ENCODE peak calls at places on chromosomes 4 and X, in ten cellular contexts. One of them, this sample, is unnamed.
A peak's percentile ranks its signal among the peaks of the same experiment; 100 is the strongest.

GRCh38 chr4:17957689-17958088 is 63.9 kb downstream of the LCORL start:
- DNase-seq in lower lobe of right lung: no peak
- DNase-seq in hepatocyte: no peak
- DNase-seq in brain microvascular endothelial cell: no peak
- DNase-seq in HL-60: no peak
- DNase-seq in endodermal cell: no peak
- DNase-seq in MG63: no peak
- DNase-seq in neuronal stem cell: no peak
- DNase-seq in tibial artery: no peak
- DNase-seq in lower leg skin: no peak
- DNase-seq in this sample: no peak

GRCh38 chrX:23888887-23889501 is 18.7 kb downstream of the APOO start:
- DNase-seq in MG63: peak; percentile 31
- DNase-seq in HL-60: no peak
- DNase-seq in tibial artery: no peak
- DNase-seq in brain microvascular endothelial cell: no peak
- DNase-seq in neuronal stem cell: no peak
- DNase-seq in lower lobe of right lung: no peak
- DNase-seq in hepatocyte: no peak
- DNase-seq in endodermal cell: no peak
- DNase-seq in lower leg skin: no peak
- DNase-seq in this sample: no peak

GRCh38 chr4:158929939-158930344 is 161.1 kb downstream of the FNIP2 start:
- DNase-seq in lower lobe of right lung: no peak
- DNase-seq in brain microvascular endothelial cell: no peak
- DNase-seq in HL-60: no peak
- DNase-seq in MG63: no peak
- DNase-seq in hepatocyte: no peak
- DNase-seq in lower leg skin: no peak
- DNase-seq in endodermal cell: no peak
- DNase-seq in neuronal stem cell: no peak
- DNase-seq in tibial artery: no peak
- DNase-seq in this sample: no peak

GRCh38 chrX:110061138-110061537 is 58.2 kb downstream of the TMEM164 start:
- DNase-seq in endodermal cell: no peak
- DNase-seq in neuronal stem cell: no peak
- DNase-seq in hepatocyte: no peak
- DNase-seq in lower lobe of right lung: no peak
- DNase-seq in brain microvascular endothelial cell: peak; percentile 6
- DNase-seq in MG63: no peak
- DNase-seq in HL-60: no peak
- DNase-seq in lower leg skin: no peak
- DNase-seq in tibial artery: no peak
- DNase-seq in this sample: no peak

GRCh38 chrX:73581002-73581628 is 18.1 kb downstream of the CHIC1 start:
- DNase-seq in brain microvascular endothelial cell: no peak
- DNase-seq in endodermal cell: no peak
- DNase-seq in neuronal stem cell: no peak
- DNase-seq in lower lobe of right lung: no peak
- DNase-seq in lower leg skin: no peak
- DNase-seq in hepatocyte: peak; percentile 6
- DNase-seq in HL-60: no peak
- DNase-seq in MG63: no peak
- DNase-seq in tibial artery: no peak
- DNase-seq in this sample: no peak

GRCh38 chrX:71846429-71846828 is 64.2 kb upstream of the NHSL2 start:
- DNase-seq in HL-60: no peak
- DNase-seq in brain microvascular endothelial cell: peak; percentile 69
- DNase-seq in MG63: no peak
- DNase-seq in lower lobe of right lung: no peak
- DNase-seq in neuronal stem cell: no peak
- DNase-seq in lower leg skin: no peak
- DNase-seq in hepatocyte: peak; percentile 49
- DNase-seq in tibial artery: no peak
- DNase-seq in endodermal cell: no peak
- DNase-seq in this sample: no peak

GRCh38 chrX:115372026-115372610 is 82.6 kb downstream of the LUZP4 start:
- DNase-seq in brain microvascular endothelial cell: peak; percentile 57
- DNase-seq in endodermal cell: peak; percentile 57
- DNase-seq in neuronal stem cell: no peak
- DNase-seq in lower lobe of right lung: no peak
- DNase-seq in HL-60: no peak
- DNase-seq in hepatocyte: peak; percentile 73
- DNase-seq in tibial artery: no peak
- DNase-seq in lower leg skin: no peak
- DNase-seq in MG63: peak; percentile 17
- DNase-seq in this sample: no peak

GRCh38 chr4:153931804-153932203 is 142.9 kb upstream of the SFRP2 start:
- DNase-seq in HL-60: no peak
- DNase-seq in tibial artery: no peak
- DNase-seq in brain microvascular endothelial cell: no peak
- DNase-seq in lower lobe of right lung: no peak
- DNase-seq in MG63: no peak
- DNase-seq in hepatocyte: peak; percentile 14
- DNase-seq in neuronal stem cell: no peak
- DNase-seq in endodermal cell: no peak
- DNase-seq in lower leg skin: no peak
- DNase-seq in this sample: no peak

GRCh38 chr4:159357350-159357749 is 254.5 kb downstream of the RAPGEF2 start:
- DNase-seq in lower leg skin: no peak
- DNase-seq in hepatocyte: no peak
- DNase-seq in HL-60: no peak
- DNase-seq in lower lobe of right lung: no peak
- DNase-seq in neuronal stem cell: no peak
- DNase-seq in MG63: no peak
- DNase-seq in endodermal cell: no peak
- DNase-seq in tibial artery: no peak
- DNase-seq in brain microvascular endothelial cell: no peak
- DNase-seq in this sample: no peak

GRCh38 chrX:123525131-123525725 is 207.6 kb downstream of the THOC2 start:
- DNase-seq in brain microvascular endothelial cell: peak; percentile 3
- DNase-seq in MG63: no peak
- DNase-seq in hepatocyte: no peak
- DNase-seq in HL-60: no peak
- DNase-seq in endodermal cell: no peak
- DNase-seq in lower leg skin: no peak
- DNase-seq in lower lobe of right lung: no peak
- DNase-seq in neuronal stem cell: no peak
- DNase-seq in tibial artery: no peak
- DNase-seq in this sample: no peak

GRCh38 chr4:8044699-8045098 is 105.0 kb upstream of the AFAP1 start:
- DNase-seq in HL-60: no peak
- DNase-seq in hepatocyte: no peak
- DNase-seq in brain microvascular endothelial cell: no peak
- DNase-seq in neuronal stem cell: no peak
- DNase-seq in endodermal cell: no peak
- DNase-seq in tibial artery: no peak
- DNase-seq in MG63: no peak
- DNase-seq in lower leg skin: no peak
- DNase-seq in lower lobe of right lung: no peak
- DNase-seq in this sample: no peak

GRCh38 chr4:154164931-154165839 is 326.4 kb downstream of the DCHS2 start:
- DNase-seq in HL-60: no peak
- DNase-seq in tibial artery: peak; percentile 62
- DNase-seq in endodermal cell: no peak
- DNase-seq in lower leg skin: peak; percentile 23
- DNase-seq in lower lobe of right lung: no peak
- DNase-seq in brain microvascular endothelial cell: peak; percentile 69
- DNase-seq in neuronal stem cell: no peak
- DNase-seq in hepatocyte: peak; percentile 16
- DNase-seq in MG63: peak; percentile 50
- DNase-seq in this sample: no peak

GRCh38 chr4:77481856-77482255 is 123.8 kb upstream of the CXCL13 start:
- DNase-seq in lower leg skin: no peak
- DNase-seq in neuronal stem cell: no peak
- DNase-seq in lower lobe of right lung: no peak
- DNase-seq in HL-60: no peak
- DNase-seq in endodermal cell: no peak
- DNase-seq in hepatocyte: no peak
- DNase-seq in tibial artery: no peak
- DNase-seq in brain microvascular endothelial cell: no peak
- DNase-seq in MG63: no peak
- DNase-seq in this sample: no peak

GRCh38 chr4:1168291-1169031 is 3.9 kb downstream of the SPON2 start:
- DNase-seq in MG63: no peak
- DNase-seq in brain microvascular endothelial cell: no peak
- DNase-seq in lower lobe of right lung: peak; percentile 41
- DNase-seq in hepatocyte: no peak
- DNase-seq in endodermal cell: peak; percentile 48
- DNase-seq in neuronal stem cell: no peak
- DNase-seq in lower leg skin: no peak
- DNase-seq in tibial artery: no peak
- DNase-seq in HL-60: no peak
- DNase-seq in this sample: peak; percentile 86
- H3K4me3 ChIP-seq in MG63: no peak overlapping the region
- H3K4me3 ChIP-seq in brain microvascular endothelial cell: no peak overlapping the region
- H3K4me3 ChIP-seq in lower lobe of right lung: peak overlapping the region; percentile 63
- H3K4me3 ChIP-seq in hepatocyte: no peak overlapping the region
- H3K4me3 ChIP-seq in endodermal cell: peak overlapping the region; percentile 89
- H3K4me3 ChIP-seq in neuronal stem cell: no peak overlapping the region
- H3K4me3 ChIP-seq in lower leg skin: no peak overlapping the region
- H3K4me3 ChIP-seq in tibial artery: no peak overlapping the region
- H3K4me3 ChIP-seq in HL-60: no peak overlapping the region
- H3K4me3 ChIP-seq in this sample: no peak overlapping the region

DNA sequence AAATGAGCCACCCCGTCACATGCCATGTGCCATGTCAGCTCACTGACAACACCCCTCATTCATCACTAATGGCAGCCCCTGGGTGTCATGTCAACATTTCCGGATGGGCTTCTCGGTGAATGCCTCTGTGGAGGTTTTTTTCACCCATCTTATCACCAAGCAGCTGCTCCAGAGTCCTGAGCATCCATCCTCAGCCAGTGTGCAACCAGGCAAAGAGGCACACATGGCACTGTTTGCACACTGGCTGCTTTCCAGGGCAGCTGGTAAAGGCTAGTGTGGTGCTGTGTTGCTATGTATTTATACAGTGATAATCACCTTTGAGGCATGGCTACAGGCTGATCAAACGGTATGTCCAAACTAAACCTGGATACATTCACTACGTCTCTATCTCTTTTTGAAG is 94.5 kb upstream of the INPP4B start:
- DNase-seq in tibial artery: no peak
- DNase-seq in endodermal cell: no peak
- DNase-seq in HL-60: no peak
- DNase-seq in neuronal stem cell: no peak
- DNase-seq in brain microvascular endothelial cell: no peak
- DNase-seq in hepatocyte: no peak
- DNase-seq in lower lobe of right lung: no peak
- DNase-seq in MG63: no peak
- DNase-seq in lower leg skin: no peak
- DNase-seq in this sample: no peak
- H3K4me3 ChIP-seq in tibial artery: no peak overlapping the region
- H3K4me3 ChIP-seq in endodermal cell: no peak overlapping the region
- H3K4me3 ChIP-seq in HL-60: no peak overlapping the region
- H3K4me3 ChIP-seq in neuronal stem cell: no peak overlapping the region
- H3K4me3 ChIP-seq in brain microvascular endothelial cell: no peak overlapping the region
- H3K4me3 ChIP-seq in hepatocyte: no peak overlapping the region
- H3K4me3 ChIP-seq in lower lobe of right lung: no peak overlapping the region
- H3K4me3 ChIP-seq in MG63: no peak overlapping the region
- H3K4me3 ChIP-seq in lower leg skin: no peak overlapping the region
- H3K4me3 ChIP-seq in this sample: no peak overlapping the region

GRCh38 chr4:152045397-152045780 is 284.6 kb upstream of the GATB start:
- DNase-seq in tibial artery: no peak
- DNase-seq in HL-60: no peak
- DNase-seq in endodermal cell: no peak
- DNase-seq in lower leg skin: no peak
- DNase-seq in neuronal stem cell: no peak
- DNase-seq in brain microvascular endothelial cell: no peak
- DNase-seq in lower lobe of right lung: no peak
- DNase-seq in hepatocyte: no peak
- DNase-seq in MG63: no peak
- DNase-seq in this sample: no peak
- H3K4me3 ChIP-seq in tibial artery: no peak overlapping the region
- H3K4me3 ChIP-seq in HL-60: no peak overlapping the region
- H3K4me3 ChIP-seq in endodermal cell: peak overlapping the region; percentile 71
- H3K4me3 ChIP-seq in lower leg skin: no peak overlapping the region
- H3K4me3 ChIP-seq in neuronal stem cell: no peak overlapping the region
- H3K4me3 ChIP-seq in brain microvascular endothelial cell: no peak overlapping the region
- H3K4me3 ChIP-seq in lower lobe of right lung: no peak overlapping the region
- H3K4me3 ChIP-seq in hepatocyte: no peak overlapping the region
- H3K4me3 ChIP-seq in MG63: no peak overlapping the region
- H3K4me3 ChIP-seq in this sample: no peak overlapping the region

DNA sequence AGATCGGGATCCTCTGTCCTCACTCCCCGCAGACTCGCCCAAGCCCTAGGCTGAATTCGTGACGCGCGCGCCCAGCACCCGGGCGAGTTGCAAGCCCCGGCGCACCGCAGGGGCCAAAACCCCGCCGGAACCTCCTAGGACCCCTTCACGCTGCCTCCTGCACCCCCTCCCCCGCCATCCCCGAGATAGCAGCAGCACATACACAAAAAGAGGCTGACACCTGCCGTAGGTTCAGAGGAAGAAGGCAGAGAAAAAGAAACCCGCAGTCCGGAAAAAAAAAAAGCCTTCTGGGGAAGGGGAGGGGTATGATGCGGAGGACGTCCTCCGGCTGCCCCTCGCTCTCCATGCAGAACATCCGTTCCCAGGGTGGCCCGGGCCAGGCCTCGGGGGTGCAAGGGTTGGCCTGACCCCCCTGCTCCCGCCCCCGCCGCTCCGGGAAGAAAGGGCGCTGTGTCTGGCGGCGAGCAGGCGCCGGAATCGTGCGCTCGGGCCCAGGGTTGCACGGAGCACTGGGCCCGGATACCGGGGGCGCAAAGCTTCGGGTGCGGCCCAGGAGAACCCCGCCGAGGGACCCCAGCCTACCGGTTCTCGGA is 2.5 kb downstream of the NLGN4X start:
- DNase-seq in neuronal stem cell: peak; percentile 33
- DNase-seq in endodermal cell: peak; percentile 82
- DNase-seq in HL-60: no peak
- DNase-seq in tibial artery: no peak
- DNase-seq in lower leg skin: no peak
- DNase-seq in brain microvascular endothelial cell: no peak
- DNase-seq in hepatocyte: peak; percentile 22
- DNase-seq in MG63: no peak
- DNase-seq in lower lobe of right lung: no peak
- DNase-seq in this sample: no peak
- H3K4me3 ChIP-seq in neuronal stem cell: peak overlapping the region; percentile 74
- H3K4me3 ChIP-seq in endodermal cell: peak overlapping the region; percentile 82
- H3K4me3 ChIP-seq in HL-60: no peak overlapping the region
- H3K4me3 ChIP-seq in tibial artery: peak overlapping the region; percentile 29
- H3K4me3 ChIP-seq in lower leg skin: no peak overlapping the region
- H3K4me3 ChIP-seq in brain microvascular endothelial cell: peak overlapping the region; percentile 52
- H3K4me3 ChIP-seq in hepatocyte: peak overlapping the region; percentile 49
- H3K4me3 ChIP-seq in MG63: no peak overlapping the region
- H3K4me3 ChIP-seq in lower lobe of right lung: peak overlapping the region; percentile 46
- H3K4me3 ChIP-seq in this sample: peak overlapping the region; percentile 40